ENCODE peak calls at places on chromosomes 2 and 18, in eight cellular contexts. One of them, this sample, is unnamed.

GRCh38 chr2:157055660-157056199 is 201.8 kb upstream of the GALNT5 start:
- DNase-seq in RWPE1: peak
- DNase-seq in fibroblast of lung: peak
- DNase-seq in epithelial cell of prostate: no peak
- DNase-seq in omental fat pad: no peak
- DNase-seq in stimulated activated CD4-positive, alpha-beta T cell treated with anti-CD3 and anti-CD28 coated beads, TNF-alpha, amount 100 ng/mL, for 1 hour: no peak
- DNase-seq in activated T-cell treated with anti-CD3 and anti-CD28 coated beads for 24 hours: no peak
- DNase-seq in body of pancreas: no peak
- DNase-seq in this sample: no peak

GRCh38 chr18:59902180-59902992 is 2.6 kb downstream of the PMAIP1 start:
- DNase-seq in omental fat pad: no peak
- DNase-seq in RWPE1: no peak
- DNase-seq in activated T-cell treated with anti-CD3 and anti-CD28 coated beads for 24 hours: no peak
- DNase-seq in body of pancreas: no peak
- DNase-seq in epithelial cell of prostate: no peak
- DNase-seq in stimulated activated CD4-positive, alpha-beta T cell treated with anti-CD3 and anti-CD28 coated beads, TNF-alpha, amount 100 ng/mL, for 1 hour: no peak
- DNase-seq in fibroblast of lung: peak
- DNase-seq in this sample: no peak

GRCh38 chr2:216590780-216591179 is 42.4 kb upstream of the IGFBP2 start:
- DNase-seq in activated T-cell treated with anti-CD3 and anti-CD28 coated beads for 24 hours: no peak
- DNase-seq in epithelial cell of prostate: no peak
- DNase-seq in fibroblast of lung: no peak
- DNase-seq in RWPE1: no peak
- DNase-seq in stimulated activated CD4-positive, alpha-beta T cell treated with anti-CD3 and anti-CD28 coated beads, TNF-alpha, amount 100 ng/mL, for 1 hour: no peak
- DNase-seq in omental fat pad: no peak
- DNase-seq in body of pancreas: peak
- DNase-seq in this sample: no peak

GRCh38 chr2:45796500-45796899 is 145.0 kb downstream of the PRKCE start:
- DNase-seq in activated T-cell treated with anti-CD3 and anti-CD28 coated beads for 24 hours: no peak
- DNase-seq in body of pancreas: no peak
- DNase-seq in RWPE1: peak
- DNase-seq in epithelial cell of prostate: no peak
- DNase-seq in fibroblast of lung: no peak
- DNase-seq in omental fat pad: no peak
- DNase-seq in stimulated activated CD4-positive, alpha-beta T cell treated with anti-CD3 and anti-CD28 coated beads, TNF-alpha, amount 100 ng/mL, for 1 hour: no peak
- DNase-seq in this sample: no peak

GRCh38 chr2:101120124-101120996 is 30.8 kb downstream of the TBC1D8 start:
- DNase-seq in fibroblast of lung: peak
- DNase-seq in epithelial cell of prostate: peak
- DNase-seq in activated T-cell treated with anti-CD3 and anti-CD28 coated beads for 24 hours: no peak
- DNase-seq in RWPE1: peak
- DNase-seq in omental fat pad: peak
- DNase-seq in stimulated activated CD4-positive, alpha-beta T cell treated with anti-CD3 and anti-CD28 coated beads, TNF-alpha, amount 100 ng/mL, for 1 hour: no peak
- DNase-seq in body of pancreas: peak
- DNase-seq in this sample: no peak

GRCh38 chr2:240247868-240248820 is 107.7 kb upstream of the OTOS start:
- DNase-seq in activated T-cell treated with anti-CD3 and anti-CD28 coated beads for 24 hours: no peak
- DNase-seq in omental fat pad: no peak
- DNase-seq in RWPE1: no peak
- DNase-seq in body of pancreas: no peak
- DNase-seq in fibroblast of lung: no peak
- DNase-seq in stimulated activated CD4-positive, alpha-beta T cell treated with anti-CD3 and anti-CD28 coated beads, TNF-alpha, amount 100 ng/mL, for 1 hour: no peak
- DNase-seq in epithelial cell of prostate: no peak
- DNase-seq in this sample: no peak

GRCh38 chr2:86439879-86440630 is 1.1 kb upstream of the KDM3A start:
- DNase-seq in RWPE1: no peak
- DNase-seq in fibroblast of lung: no peak
- DNase-seq in activated T-cell treated with anti-CD3 and anti-CD28 coated beads for 24 hours: no peak
- DNase-seq in stimulated activated CD4-positive, alpha-beta T cell treated with anti-CD3 and anti-CD28 coated beads, TNF-alpha, amount 100 ng/mL, for 1 hour: no peak
- DNase-seq in body of pancreas: no peak
- DNase-seq in omental fat pad: no peak
- DNase-seq in epithelial cell of prostate: no peak
- DNase-seq in this sample: peak

GRCh38 chr2:241893265-241893664 is 23.7 kb downstream of the RTP5 start:
- DNase-seq in activated T-cell treated with anti-CD3 and anti-CD28 coated beads for 24 hours: no peak
- DNase-seq in epithelial cell of prostate: no peak
- DNase-seq in RWPE1: no peak
- DNase-seq in omental fat pad: no peak
- DNase-seq in stimulated activated CD4-positive, alpha-beta T cell treated with anti-CD3 and anti-CD28 coated beads, TNF-alpha, amount 100 ng/mL, for 1 hour: no peak
- DNase-seq in body of pancreas: no peak
- DNase-seq in fibroblast of lung: no peak
- DNase-seq in this sample: no peak

GRCh38 chr2:134206573-134206972 is 47.3 kb upstream of the MGAT5 start:
- DNase-seq in fibroblast of lung: peak
- DNase-seq in RWPE1: no peak
- DNase-seq in stimulated activated CD4-positive, alpha-beta T cell treated with anti-CD3 and anti-CD28 coated beads, TNF-alpha, amount 100 ng/mL, for 1 hour: no peak
- DNase-seq in body of pancreas: peak
- DNase-seq in epithelial cell of prostate: no peak
- DNase-seq in omental fat pad: no peak
- DNase-seq in activated T-cell treated with anti-CD3 and anti-CD28 coated beads for 24 hours: no peak
- DNase-seq in this sample: no peak

GRCh38 chr18:79748321-79749157 is 49.2 kb upstream of the KCNG2 start:
- DNase-seq in stimulated activated CD4-positive, alpha-beta T cell treated with anti-CD3 and anti-CD28 coated beads, TNF-alpha, amount 100 ng/mL, for 1 hour: no peak
- DNase-seq in RWPE1: no peak
- DNase-seq in fibroblast of lung: no peak
- DNase-seq in activated T-cell treated with anti-CD3 and anti-CD28 coated beads for 24 hours: no peak
- DNase-seq in omental fat pad: no peak
- DNase-seq in body of pancreas: no peak
- DNase-seq in epithelial cell of prostate: no peak
- DNase-seq in this sample: no peak

GRCh38 chr2:146934921-146935320 is 909.9 kb upstream of the ACVR2A start:
- DNase-seq in RWPE1: no peak
- DNase-seq in activated T-cell treated with anti-CD3 and anti-CD28 coated beads for 24 hours: no peak
- DNase-seq in body of pancreas: no peak
- DNase-seq in stimulated activated CD4-positive, alpha-beta T cell treated with anti-CD3 and anti-CD28 coated beads, TNF-alpha, amount 100 ng/mL, for 1 hour: no peak
- DNase-seq in epithelial cell of prostate: no peak
- DNase-seq in fibroblast of lung: no peak
- DNase-seq in omental fat pad: no peak
- DNase-seq in this sample: no peak

GRCh38 chr18:12848405-12848804 is 35.6 kb downstream of the PTPN2 start:
- DNase-seq in stimulated activated CD4-positive, alpha-beta T cell treated with anti-CD3 and anti-CD28 coated beads, TNF-alpha, amount 100 ng/mL, for 1 hour: no peak
- DNase-seq in fibroblast of lung: no peak
- DNase-seq in body of pancreas: no peak
- DNase-seq in activated T-cell treated with anti-CD3 and anti-CD28 coated beads for 24 hours: no peak
- DNase-seq in epithelial cell of prostate: no peak
- DNase-seq in omental fat pad: no peak
- DNase-seq in RWPE1: no peak
- DNase-seq in this sample: no peak

GRCh38 chr2:203743441-203743932 is 37.0 kb downstream of the CD28 start:
- DNase-seq in epithelial cell of prostate: no peak
- DNase-seq in fibroblast of lung: peak
- DNase-seq in body of pancreas: peak
- DNase-seq in stimulated activated CD4-positive, alpha-beta T cell treated with anti-CD3 and anti-CD28 coated beads, TNF-alpha, amount 100 ng/mL, for 1 hour: no peak
- DNase-seq in activated T-cell treated with anti-CD3 and anti-CD28 coated beads for 24 hours: no peak
- DNase-seq in omental fat pad: no peak
- DNase-seq in RWPE1: peak
- DNase-seq in this sample: no peak

GRCh38 chr18:59022167-59022945 is 117.3 kb upstream of the SEC11C start:
- DNase-seq in epithelial cell of prostate: no peak
- DNase-seq in stimulated activated CD4-positive, alpha-beta T cell treated with anti-CD3 and anti-CD28 coated beads, TNF-alpha, amount 100 ng/mL, for 1 hour: no peak
- DNase-seq in omental fat pad: no peak
- DNase-seq in fibroblast of lung: peak
- DNase-seq in body of pancreas: peak
- DNase-seq in RWPE1: no peak
- DNase-seq in activated T-cell treated with anti-CD3 and anti-CD28 coated beads for 24 hours: no peak
- DNase-seq in this sample: no peak

GRCh38 chr2:74089816-74090745 is 57.6 kb downstream of the BOLA3 start:
- DNase-seq in activated T-cell treated with anti-CD3 and anti-CD28 coated beads for 24 hours: no peak
- DNase-seq in body of pancreas: no peak
- DNase-seq in RWPE1: no peak
- DNase-seq in omental fat pad: no peak
- DNase-seq in epithelial cell of prostate: no peak
- DNase-seq in fibroblast of lung: no peak
- DNase-seq in stimulated activated CD4-positive, alpha-beta T cell treated with anti-CD3 and anti-CD28 coated beads, TNF-alpha, amount 100 ng/mL, for 1 hour: no peak
- DNase-seq in this sample: no peak

GRCh38 chr2:112140899-112141622 is 2.9 kb downstream of the FBLN7 start:
- DNase-seq in body of pancreas: no peak
- DNase-seq in epithelial cell of prostate: no peak
- DNase-seq in omental fat pad: no peak
- DNase-seq in fibroblast of lung: no peak
- DNase-seq in activated T-cell treated with anti-CD3 and anti-CD28 coated beads for 24 hours: no peak
- DNase-seq in RWPE1: no peak
- DNase-seq in stimulated activated CD4-positive, alpha-beta T cell treated with anti-CD3 and anti-CD28 coated beads, TNF-alpha, amount 100 ng/mL, for 1 hour: no peak
- DNase-seq in this sample: no peak

GRCh38 chr18:7116832-7117389 is 686 bp downstream of the LAMA1 start:
- DNase-seq in omental fat pad: no peak
- DNase-seq in stimulated activated CD4-positive, alpha-beta T cell treated with anti-CD3 and anti-CD28 coated beads, TNF-alpha, amount 100 ng/mL, for 1 hour: no peak
- DNase-seq in body of pancreas: no peak
- DNase-seq in RWPE1: no peak
- DNase-seq in epithelial cell of prostate: no peak
- DNase-seq in activated T-cell treated with anti-CD3 and anti-CD28 coated beads for 24 hours: no peak
- DNase-seq in fibroblast of lung: peak
- DNase-seq in this sample: no peak

GRCh38 chr2:15991231-15991630 is 50.9 kb downstream of the MYCN start:
- DNase-seq in activated T-cell treated with anti-CD3 and anti-CD28 coated beads for 24 hours: no peak
- DNase-seq in fibroblast of lung: no peak
- DNase-seq in RWPE1: no peak
- DNase-seq in body of pancreas: no peak
- DNase-seq in stimulated activated CD4-positive, alpha-beta T cell treated with anti-CD3 and anti-CD28 coated beads, TNF-alpha, amount 100 ng/mL, for 1 hour: no peak
- DNase-seq in epithelial cell of prostate: no peak
- DNase-seq in omental fat pad: no peak
- DNase-seq in this sample: no peak

GRCh38 chr2:99067871-99068270 is 73.6 kb upstream of the C2orf15 start:
- DNase-seq in stimulated activated CD4-positive, alpha-beta T cell treated with anti-CD3 and anti-CD28 coated beads, TNF-alpha, amount 100 ng/mL, for 1 hour: no peak
- DNase-seq in fibroblast of lung: no peak
- DNase-seq in activated T-cell treated with anti-CD3 and anti-CD28 coated beads for 24 hours: no peak
- DNase-seq in omental fat pad: no peak
- DNase-seq in epithelial cell of prostate: no peak
- DNase-seq in body of pancreas: no peak
- DNase-seq in RWPE1: no peak
- DNase-seq in this sample: no peak